ENCODE peak calls at places on chromosomes 5 and 9, in four cellular contexts. One of them, this sample, is unnamed.

GRCh38 chr5:83931969-83932368 is 211.3 kb upstream of the HAPLN1 start:
- DNase-seq in lower leg skin: no peak
- DNase-seq in omental fat pad: no peak
- DNase-seq in NCI-H1105 treated with DMSO at 0.1 percent for 48 hours: no peak
- DNase-seq in this sample: no peak

GRCh38 chr5:74622944-74623343 is 17.6 kb downstream of the ENC1 start:
- DNase-seq in lower leg skin: no peak
- DNase-seq in omental fat pad: no peak
- DNase-seq in NCI-H1105 treated with DMSO at 0.1 percent for 48 hours: no peak
- DNase-seq in this sample: no peak

GRCh38 chr9:77848428-77848827 is 183.2 kb downstream of the GNAQ start:
- DNase-seq in lower leg skin: no peak
- DNase-seq in omental fat pad: no peak
- DNase-seq in NCI-H1105 treated with DMSO at 0.1 percent for 48 hours: no peak
- DNase-seq in this sample: no peak

GRCh38 chr9:127976498-127976897 is 4.3 kb downstream of the EEIG1 start:
- DNase-seq in lower leg skin: no peak
- DNase-seq in omental fat pad: no peak
- DNase-seq in NCI-H1105 treated with DMSO at 0.1 percent for 48 hours: peak
- DNase-seq in this sample: peak

GRCh38 chr9:109868222-109868621 is 88.2 kb downstream of the PALM2AKAP2 start:
- DNase-seq in lower leg skin: peak
- DNase-seq in omental fat pad: no peak
- DNase-seq in NCI-H1105 treated with DMSO at 0.1 percent for 48 hours: no peak
- DNase-seq in this sample: no peak

GRCh38 chr5:157540707-157541451 is 34.7 kb downstream of the ADAM19 start:
- DNase-seq in lower leg skin: peak
- DNase-seq in omental fat pad: no peak
- DNase-seq in NCI-H1105 treated with DMSO at 0.1 percent for 48 hours: no peak
- DNase-seq in this sample: no peak

GRCh38 chr5:76479973-76480667 is 77.0 kb downstream of the IQGAP2 start:
- DNase-seq in lower leg skin: no peak
- DNase-seq in omental fat pad: no peak
- DNase-seq in NCI-H1105 treated with DMSO at 0.1 percent for 48 hours: no peak
- DNase-seq in this sample: peak

GRCh38 chr5:62720036-62720441 is 141.4 kb downstream of the LRRC70 start:
- DNase-seq in lower leg skin: no peak
- DNase-seq in omental fat pad: no peak
- DNase-seq in NCI-H1105 treated with DMSO at 0.1 percent for 48 hours: peak
- DNase-seq in this sample: peak

GRCh38 chr5:94025788-94026473 is 284.5 kb upstream of the POU5F2 start:
- DNase-seq in lower leg skin: no peak
- DNase-seq in omental fat pad: no peak
- DNase-seq in NCI-H1105 treated with DMSO at 0.1 percent for 48 hours: no peak
- DNase-seq in this sample: peak

GRCh38 chr9:105681724-105682123 is 12.6 kb upstream of the TMEM38B start:
- DNase-seq in lower leg skin: no peak
- DNase-seq in omental fat pad: no peak
- DNase-seq in NCI-H1105 treated with DMSO at 0.1 percent for 48 hours: no peak
- DNase-seq in this sample: no peak

GRCh38 chr9:14358523-14358922 is 44.6 kb upstream of the NFIB start:
- DNase-seq in lower leg skin: no peak
- DNase-seq in omental fat pad: no peak
- DNase-seq in NCI-H1105 treated with DMSO at 0.1 percent for 48 hours: no peak
- DNase-seq in this sample: no peak

GRCh38 chr5:173786296-173787187 is 101.6 kb upstream of the CPEB4 start:
- DNase-seq in lower leg skin: no peak
- DNase-seq in omental fat pad: no peak
- DNase-seq in NCI-H1105 treated with DMSO at 0.1 percent for 48 hours: no peak
- DNase-seq in this sample: no peak

GRCh38 chr5:35947085-35947484 is 8.7 kb upstream of the CAPSL start:
- DNase-seq in lower leg skin: no peak
- DNase-seq in omental fat pad: no peak
- DNase-seq in NCI-H1105 treated with DMSO at 0.1 percent for 48 hours: no peak
- DNase-seq in this sample: no peak

GRCh38 chr5:71887680-71888079 is 168.6 kb downstream of the CARTPT start:
- DNase-seq in lower leg skin: no peak
- DNase-seq in omental fat pad: no peak
- DNase-seq in NCI-H1105 treated with DMSO at 0.1 percent for 48 hours: no peak
- DNase-seq in this sample: no peak

GRCh38 chr9:126883636-126884035 is 23.2 kb downstream of the ZBTB34 start:
- DNase-seq in lower leg skin: no peak
- DNase-seq in omental fat pad: no peak
- DNase-seq in NCI-H1105 treated with DMSO at 0.1 percent for 48 hours: no peak
- DNase-seq in this sample: peak

GRCh38 chr5:172179032-172179989 is 8.7 kb downstream of the STK10 start:
- DNase-seq in lower leg skin: no peak
- DNase-seq in omental fat pad: no peak
- DNase-seq in NCI-H1105 treated with DMSO at 0.1 percent for 48 hours: no peak
- DNase-seq in this sample: no peak